ENCODE peak calls at places on chromosomes 4 and X, in six cellular contexts. Q is psoas muscle; B is suprapubic skin; L is CD8-positive, alpha-beta memory T cell; P is heart left ventricle; Z is adipocyte. K is an unnamed sample. For H3K4me1 and H3K27me3, the result is how much of the 10 kb centered on the place peaks cover.

GRCh38 chr4:2788101-2788500 is 4.8 kb upstream of the SH3BP2 start:
- DNase-seq in P (no peak), Q (no peak), L (no peak), Z (no peak), B (peak), K (no peak)

GRCh38 chrX:15761564-15762191 is 23.6 kb downstream of the CA5B start:
- DNase-seq in L (no peak), P (no peak), B (no peak), Q (no peak), Z (peak), K (no peak)

GRCh38 chr4:87038837-87039715 is 104.3 kb downstream of the AFF1 start:
- DNase-seq in Z (peak), Q (peak), L (no peak), P (no peak), B (no peak), K (peak)

GRCh38 chr4:186400676-186401075 is 134.7 kb downstream of the F11 start:
- DNase-seq in Z (no peak), Q (no peak), L (no peak), B (no peak), P (no peak), K (no peak)

GRCh38 chrX:77200663-77201062 is 246.5 kb upstream of the FGF16 start:
- DNase-seq in P (no peak), L (no peak), Q (no peak), Z (no peak), B (no peak), K (no peak)

GRCh38 chr4:158459085-158459820 is 62.4 kb upstream of the RXFP1 start:
- DNase-seq in P (no peak), B (no peak), Z (no peak), L (no peak), Q (no peak), K (no peak)

GRCh38 chr4:188092824-188093223 is 16.6 kb downstream of the TRIML2 start:
- DNase-seq in L (no peak), Z (peak), Q (no peak), B (no peak), P (no peak), K (no peak)

GRCh38 chr4:159134422-159134821 is 31.5 kb downstream of the RAPGEF2 start:
- DNase-seq in L (no peak), Z (no peak), B (no peak), Q (no peak), P (no peak), K (no peak)

GRCh38 chr4:8305851-8306361 is 36.4 kb downstream of the HTRA3 start:
- DNase-seq in Q (peak), P (peak), B (peak), L (no peak), Z (no peak), K (peak)

GRCh38 chr4:3827616-3828492 is 61.7 kb downstream of the ADRA2C start:
- DNase-seq in Q (peak), P (peak), Z (peak), L (no peak), B (no peak), K (no peak)

GRCh38 chrX:30577362-30577961 is at the start of gene TASL:
- DNase-seq in Z (no peak), P (no peak), Q (no peak), L (no peak), B (no peak), K (no peak)

GRCh38 chrX:153827016-153827415 is 3.3 kb downstream of the PDZD4 start:
- DNase-seq in P (no peak), Z (no peak), Q (no peak), B (no peak), L (no peak), K (no peak)

GRCh38 chr4:144357970-144358369 is 217.5 kb upstream of the GYPA start:
- DNase-seq in L (no peak), Q (no peak), Z (no peak), P (no peak), B (no peak), K (no peak)

GRCh38 chr4:123350191-123350544 is 46.4 kb upstream of the SPRY1 start:
- DNase-seq in Z (peak), P (no peak), B (no peak), Q (no peak), L (no peak), K (no peak)

GRCh38 chr4:86543560-86544312 is 50.4 kb upstream of the PTPN13 start:
- DNase-seq in Z (no peak), Q (no peak), P (no peak), B (no peak), L (no peak), K (no peak)

GRCh38 chr4:96742332-96743014 is 902.6 kb downstream of the PDHA2 start:
- DNase-seq in L (no peak), Q (no peak), P (no peak), B (no peak), Z (no peak), K (no peak)

GRCh38 chr4:23728393-23728792 is 161.5 kb downstream of the PPARGC1A start:
- DNase-seq in B (no peak), L (no peak), Q (no peak), P (no peak), Z (no peak), K (no peak)

GRCh38 chrX:110021180-110022022 is 18.5 kb downstream of the TMEM164 start:
- DNase-seq in Z (peak), P (no peak), Q (no peak), B (no peak), L (no peak), K (no peak)

GRCh38 chr4:45855857-45856256 is 268.0 kb downstream of the GABRG1 start:
- DNase-seq in Q (no peak), P (no peak), L (no peak), B (no peak), Z (no peak), K (no peak)

GRCh38 chr4:2931765-2932560 is 31.2 kb downstream of the NOP14 start:
- DNase-seq in B (peak), Z (no peak), P (peak), L (peak), Q (peak), K (no peak)

GRCh38 chrX:130330146-130330545 is 9.6 kb upstream of the SLC25A14 start:
- DNase-seq in Q (no peak), B (no peak), P (no peak), Z (no peak), L (no peak), K (no peak)

GRCh38 chr4:73599182-73599581 is 21.1 kb downstream of the RASSF6 start:
- DNase-seq in B (no peak), Z (peak), Q (no peak), P (no peak), L (no peak), K (no peak)

GRCh38 chr4:48813984-48814383 is 16.9 kb upstream of the OCIAD1 start:
- DNase-seq in L (no peak), Q (no peak), P (no peak), Z (no peak), B (no peak), K (no peak)

GRCh38 chr4:106422766-106423165 is 54.2 kb upstream of the GIMD1 start:
- DNase-seq in Q (no peak), L (no peak), B (no peak), Z (no peak), P (no peak), K (no peak)

GRCh38 chr4:163111588-163111987 is 55.1 kb downstream of the NAF1 start:
- DNase-seq in L (no peak), Z (no peak), Q (no peak), P (no peak), B (no peak), K (no peak)

GRCh38 chrX:25175743-25176142 is 160.0 kb upstream of the ARX start:
- DNase-seq in Q (no peak), P (no peak), B (no peak), L (no peak), Z (no peak), K (no peak)

GRCh38 chr4:10088135-10089010 is 28.2 kb downstream of the WDR1 start:
- DNase-seq in B (no peak), P (peak), Q (peak), Z (no peak), L (no peak), K (no peak)

GRCh38 chr4:16843831-16844508 is 54.5 kb downstream of the LDB2 start:
- DNase-seq in Q (no peak), P (no peak), Z (peak), L (no peak), B (no peak), K (no peak)

GRCh38 chrX:14916017-14916674 is 42.9 kb downstream of the MOSPD2 start:
- DNase-seq in Z (peak), B (no peak), P (no peak), L (no peak), Q (no peak), K (no peak)

GRCh38 chr4:88360256-88360655 is 18.4 kb upstream of the HERC6 start:
- DNase-seq in P (no peak), B (no peak), L (no peak), Q (no peak), Z (no peak), K (no peak)

GRCh38 chr4:140637836-140638235 is 69.1 kb upstream of the UCP1 start:
- DNase-seq in Z (peak), Q (no peak), P (no peak), L (no peak), B (no peak), K (no peak)

GRCh38 chr4:3322059-3322550 is 29.3 kb downstream of the RGS12 start:
- DNase-seq in B (peak), L (no peak), Z (no peak), P (no peak), Q (no peak), K (no peak)

GRCh38 chr4:175806741-175807140 is 5.3 kb downstream of the GPM6A start:
- DNase-seq in L (no peak), Q (no peak), P (no peak), Z (no peak), B (no peak), K (no peak)

GRCh38 chr4:75497133-75497532 is 17.1 kb downstream of the RCHY1 start:
- DNase-seq in P (no peak), Z (peak), L (no peak), Q (no peak), B (no peak), K (no peak)

GRCh38 chr4:169854090-169854489 is 96.3 kb upstream of the HPF1 start:
- DNase-seq in L (no peak), P (no peak), Q (no peak), Z (no peak), B (no peak), K (no peak)

GRCh38 chrX:39857780-39858179 is 240.0 kb downstream of the BCOR start:
- DNase-seq in Z (no peak), L (no peak), B (no peak), Q (no peak), P (no peak), K (no peak)

GRCh38 chrX:19869195-19869594 is 18.2 kb downstream of the SH3KBP1 start:
- DNase-seq in B (no peak), Q (no peak), L (no peak), Z (no peak), P (no peak), K (no peak)

GRCh38 chr4:76747613-76748012 is 150.3 kb downstream of the SOWAHB start:
- DNase-seq in B (no peak), Q (no peak), P (no peak), Z (peak), L (no peak), K (no peak)

GRCh38 chr4:112652216-112652615 is 15.3 kb downstream of the LARP7 start:
- DNase-seq in Q (no peak), B (no peak), P (no peak), Z (no peak), L (no peak), K (no peak)

GRCh38 chr4:112651641-112652040 is 14.7 kb downstream of the LARP7 start:
- DNase-seq in P (no peak), Q (no peak), Z (no peak), B (no peak), L (no peak), K (no peak)

GRCh38 chr4:112650332-112650731 is 13.4 kb downstream of the LARP7 start:
- DNase-seq in L (no peak), P (no peak), B (no peak), Q (no peak), Z (no peak), K (no peak)

DNA sequence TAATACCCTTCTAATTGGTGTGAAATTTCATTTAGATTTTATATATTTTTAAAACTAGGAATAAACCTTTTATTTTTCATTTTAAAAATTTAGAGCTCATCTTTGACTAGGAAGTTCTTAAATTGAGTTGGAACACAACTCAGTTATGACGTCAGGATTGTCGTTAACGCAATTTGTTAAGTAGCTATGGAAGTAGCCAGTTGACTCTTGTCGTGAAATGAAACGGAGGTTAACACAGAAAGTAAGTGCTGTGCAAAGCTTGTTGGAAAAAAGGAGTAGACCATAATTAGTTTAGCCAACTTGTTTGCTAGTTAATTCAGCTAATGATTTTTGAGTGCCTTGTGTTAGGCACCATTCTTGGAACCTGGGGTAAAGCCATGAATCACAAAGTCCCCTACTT is 18.3 kb downstream of the LARP7 start:
- DNase-seq in P (no peak), Q (no peak), L (no peak), B (no peak), Z (no peak), K (no peak)
- H3K4me1 ChIP-seq in P (under half), Q (under half), L (under half), B (under half), Z (under half), K (under half)

DNA sequence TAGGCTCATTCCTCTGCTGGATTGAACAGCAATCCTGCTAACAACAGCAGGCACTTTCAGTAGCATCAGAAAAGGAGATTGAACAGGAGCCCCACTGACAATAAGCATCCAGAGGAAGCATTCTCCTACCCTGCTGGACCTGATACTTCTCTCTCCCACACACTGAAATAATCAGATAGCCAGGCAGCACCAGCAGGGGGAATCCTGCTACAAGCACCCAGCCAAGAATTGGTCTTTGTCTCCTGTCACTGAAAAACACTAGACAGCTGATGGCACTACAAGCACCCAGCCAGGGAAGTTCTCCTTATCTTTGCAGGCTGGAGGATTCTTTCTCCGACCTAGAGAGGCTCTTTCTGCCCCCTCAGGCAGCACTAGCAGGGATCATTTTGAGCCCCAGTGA is 444.3 kb upstream of the GRIA3 start:
- DNase-seq in Z (peak), P (no peak), L (no peak), B (no peak), Q (no peak), K (no peak)
- H3K4me3 ChIP-seq in Z (no peak), P (no peak), L (no peak), B (no peak), Q (no peak), K (no peak)

GRCh38 chr4:54091637-54092404 is 8.1 kb upstream of the GSX2 start:
- DNase-seq in Z (peak), Q (peak), B (no peak), P (peak), L (peak), K (no peak)
- H3K27me3 ChIP-seq in Z (under half), Q (under half), B (under half), P (under half), L (under half), K (under half)

DNA sequence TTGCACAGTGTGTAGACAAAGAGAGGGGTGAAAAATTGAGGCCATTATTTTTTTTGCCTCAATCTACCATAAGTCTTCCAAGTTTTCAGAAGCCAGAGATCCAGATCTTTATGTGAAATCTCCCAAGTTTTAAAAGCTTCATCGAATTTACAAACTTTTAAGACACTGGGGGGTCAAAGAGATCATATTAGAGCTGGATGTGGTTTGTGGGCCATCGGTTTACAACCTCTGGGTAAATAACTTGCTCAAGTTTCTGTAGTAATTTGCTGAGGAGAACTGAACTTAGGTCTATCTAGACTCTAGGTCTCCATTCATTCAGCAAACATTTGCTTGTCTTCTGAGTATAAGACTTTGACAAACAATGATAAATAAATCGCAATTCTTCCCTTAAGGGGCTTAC is 54.0 kb upstream of the CHRNA9 start:
- DNase-seq in Z (no peak), P (no peak), B (no peak), L (no peak), Q (no peak), K (no peak)
- H3K4me1 ChIP-seq in Z (under half), P (under half), B (under half), L (half or more), Q (under half), K (under half)

GRCh38 chr4:70725633-70726032 is 3.9 kb downstream of the RUFY3 start:
- DNase-seq in L (no peak), B (no peak), Q (no peak), Z (no peak), P (no peak), K (no peak)

GRCh38 chr4:70724463-70724862 is 2.7 kb downstream of the RUFY3 start:
- DNase-seq in B (no peak), Z (no peak), Q (no peak), P (no peak), L (no peak), K (no peak)

GRCh38 chr4:70718811-70719604 is 2.8 kb upstream of the RUFY3 start:
- DNase-seq in L (no peak), B (no peak), P (no peak), Q (no peak), Z (no peak), K (no peak)

GRCh38 chr4:70722199-70722791 is 531 bp downstream of the RUFY3 start:
- DNase-seq in L (no peak), P (no peak), B (no peak), Q (peak), Z (peak), K (no peak)

GRCh38 chr4:70721747-70722146 is at the start of gene RUFY3:
- DNase-seq in Q (peak), L (no peak), Z (peak), P (no peak), B (no peak), K (no peak)
- H3K4me3 ChIP-seq in Q (peak), L (no peak), Z (peak), P (peak), B (peak), K (peak)

GRCh38 chr4:1766336-1767057 is 26.6 kb upstream of the FGFR3 start:
- DNase-seq in Q (no peak), Z (no peak), B (no peak), P (no peak), L (no peak), K (no peak)
- H3K27me3 ChIP-seq in Q (under half), Z (under half), B (under half), P (under half), L (under half), K (under half)